ENCODE peak calls at places on chromosomes 7 and 10, in five cellular contexts. F, M, J, V and R are unnamed samples.

GRCh38 chr10:72918352-72918751 is 24.8 kb downstream of the OIT3 start:
- DNase-seq in F (no peak), J (no peak), M (no peak), V (no peak), R (no peak)

GRCh38 chr7:101128040-101128834 is 1.3 kb downstream of the SERPINE1 start:
- DNase-seq in F (no peak), M (no peak), J (peak), V (no peak), R (no peak)

GRCh38 chr7:95595825-95596182 is 512 bp downstream of the PDK4 start:
- DNase-seq in V (no peak), M (no peak), J (no peak), F (no peak), R (no peak)

GRCh38 chr10:126504051-126504760 is 115.9 kb upstream of the ADAM12 start:
- DNase-seq in M (peak), V (no peak), J (peak), F (no peak), R (peak)

GRCh38 chr10:16519908-16520861 is 1.5 kb downstream of the C1QL3 start:
- DNase-seq in J (no peak), M (no peak), V (no peak), F (no peak), R (no peak)

GRCh38 chr10:122567056-122567660 is 6.6 kb downstream of the DMBT1 start:
- DNase-seq in M (peak), J (peak), F (no peak), V (no peak), R (peak)

GRCh38 chr7:135712182-135712782 is 15.7 kb downstream of the SLC13A4 start:
- DNase-seq in J (no peak), F (no peak), M (no peak), V (no peak), R (peak)

GRCh38 chr7:21767300-21767900 is 178.3 kb downstream of the CDCA7L start:
- DNase-seq in F (no peak), M (peak), J (peak), V (no peak), R (peak)

GRCh38 chr10:21509391-21510217 is 15.9 kb downstream of the SKIDA1 start:
- DNase-seq in F (no peak), M (no peak), J (no peak), V (no peak), R (no peak)

GRCh38 chr10:13351340-13351915 is 3.3 kb upstream of the SEPHS1 start:
- DNase-seq in F (no peak), V (peak), J (no peak), M (no peak), R (no peak)

GRCh38 chr10:12507165-12507870 is 158.0 kb downstream of the CAMK1D start:
- DNase-seq in V (no peak), F (no peak), J (no peak), M (no peak), R (no peak)

GRCh38 chr7:14407246-14408015 is 418.0 kb upstream of the ETV1 start:
- DNase-seq in V (no peak), F (no peak), J (no peak), M (no peak), R (no peak)

GRCh38 chr10:79436850-79437103 is 8.6 kb downstream of the ZCCHC24 start:
- DNase-seq in M (no peak), V (no peak), F (no peak), J (no peak), R (no peak)

GRCh38 chr10:36141786-36142560 is 499.9 kb upstream of the FZD8 start:
- DNase-seq in J (peak), V (no peak), M (no peak), F (no peak), R (no peak)

GRCh38 chr10:93028881-93029280 is 31.7 kb upstream of the CYP26C1 start:
- DNase-seq in F (no peak), V (no peak), M (peak), J (peak), R (peak)

GRCh38 chr7:158991824-158992621 is 135.7 kb downstream of the DYNC2I1 start:
- DNase-seq in M (no peak), V (no peak), J (no peak), F (no peak), R (no peak)

GRCh38 chr10:122640921-122641320 is 58.7 kb downstream of the C10orf120 start:
- DNase-seq in M (no peak), V (no peak), F (peak), J (no peak), R (no peak)

GRCh38 chr10:133318494-133319127 is 9.9 kb downstream of the ZNF511 start:
- DNase-seq in J (peak), M (peak), F (no peak), V (peak), R (peak)

GRCh38 chr10:73762915-73763314 is 18.7 kb downstream of the SEC24C start:
- DNase-seq in J (peak), V (no peak), M (peak), F (no peak), R (no peak)

GRCh38 chr10:11439523-11440053 is 171.9 kb downstream of the USP6NL start:
- DNase-seq in V (no peak), F (no peak), M (no peak), J (no peak), R (no peak)

GRCh38 chr10:122911889-122912484 is 1.6 kb downstream of the FAM24A start:
- DNase-seq in M (peak), F (no peak), V (peak), J (peak), R (peak)

GRCh38 chr7:17069146-17069545 is 187.4 kb upstream of the AGR3 start:
- DNase-seq in F (no peak), V (no peak), M (no peak), J (no peak), R (no peak)

GRCh38 chr10:100780324-100780723 is 34.9 kb downstream of the PAX2 start:
- DNase-seq in V (no peak), F (no peak), J (no peak), M (no peak), R (no peak)

GRCh38 chr7:159022238-159022993 is 122.3 kb downstream of the VIPR2 start:
- DNase-seq in F (no peak), J (no peak), M (peak), V (no peak), R (no peak)

GRCh38 chr10:66773418-66773817 is 152.4 kb upstream of the LRRTM3 start:
- DNase-seq in M (no peak), V (no peak), J (no peak), F (no peak), R (no peak)

GRCh38 chr10:124010563-124011131 is 82.8 kb downstream of the CHST15 start:
- DNase-seq in F (no peak), J (no peak), V (no peak), M (no peak), R (no peak)